ENCODE peak calls at places on chromosomes 13 and 19, in ten cellular contexts. E is esophagus squamous epithelium, G is H1, U is body of pancreas, T is thoracic aorta, Z is heart left ventricle, Q is pancreas, D is small intestine, W is IMR-90, O is H7. J is an unnamed sample.

GRCh38 chr19:28351761-28352160 is 861.2 kb downstream of the UQCRFS1 start:
- DNase-seq in T (no peak), E (no peak), U (no peak), Z (no peak), G (no peak), W (no peak), O (no peak), D (no peak), Q (no peak), J (peak; percentile 33)

GRCh38 chr13:33953203-33953602 is 135.3 kb downstream of the RFC3 start:
- DNase-seq in T (no peak), W (peak; percentile 26), O (no peak), E (no peak), Q (no peak), G (no peak), D (no peak), U (no peak), Z (no peak), J (no peak)

GRCh38 chr13:21583496-21583895 is 20.5 kb downstream of the MICU2 start:
- DNase-seq in G (no peak), O (no peak), Z (no peak), W (peak; percentile 66), U (no peak), D (no peak), Q (no peak), E (no peak), T (no peak), J (no peak)

GRCh38 chr13:55199132-55199531 is 1941.6 kb upstream of the PRR20A start:
- DNase-seq in W (no peak), Z (no peak), U (no peak), O (no peak), G (no peak), Q (no peak), D (no peak), E (no peak), T (no peak), J (no peak)

GRCh38 chr13:79522583-79522982 is 41.6 kb downstream of the NDFIP2 start:
- DNase-seq in G (no peak), E (no peak), Q (no peak), Z (no peak), D (peak; percentile 22), W (peak; percentile 64), O (no peak), T (no peak), U (no peak), J (no peak)

GRCh38 chr19:45450042-45450380 is 17.8 kb upstream of the FOSB start:
- DNase-seq in E (no peak), D (no peak), T (no peak), G (no peak), Q (no peak), W (no peak), O (no peak), U (no peak), Z (no peak), J (no peak)

GRCh38 chr19:6238643-6239281 is 41.0 kb downstream of the MLLT1 start:
- DNase-seq in W (peak; percentile 34), O (peak; percentile 55), G (no peak), U (peak; percentile 57), T (no peak), D (no peak), Q (no peak), Z (no peak), E (no peak), J (peak; percentile 28)

GRCh38 chr13:111845621-111846351 is 221.2 kb upstream of the SOX1 start:
- DNase-seq in W (no peak), U (no peak), Q (no peak), T (no peak), Z (no peak), E (no peak), D (no peak), O (peak; percentile 84), G (peak; percentile 71), J (no peak)

GRCh38 chr19:29644179-29644578 is 21.1 kb upstream of the PLEKHF1 start:
- DNase-seq in T (no peak), Z (no peak), Q (no peak), G (no peak), D (no peak), U (no peak), E (no peak), W (no peak), O (no peak), J (no peak)

GRCh38 chr19:42497492-42498226 is 30.6 kb downstream of the CEACAM1 start:
- DNase-seq in O (no peak), Z (no peak), T (no peak), G (no peak), Q (peak; percentile 71), W (no peak), E (no peak), U (peak; percentile 69), D (peak; percentile 94), J (no peak)

GRCh38 chr13:97254809-97255208 is 32.7 kb downstream of the MBNL2 start:
- DNase-seq in T (no peak), Z (no peak), U (no peak), Q (no peak), E (no peak), W (peak; percentile 86), O (no peak), G (no peak), D (no peak), J (peak; percentile 66)

GRCh38 chr13:38687246-38688229 is 661 bp downstream of the FREM2 start:
- DNase-seq in Z (no peak), G (peak; percentile 72), W (no peak), T (no peak), D (peak; percentile 15), U (peak; percentile 44), O (peak; percentile 53), Q (peak; percentile 19), E (no peak), J (peak; percentile 40)
- H3K4me3 ChIP-seq in Z (peak overlapping the region; percentile 42), G (peak overlapping the region; percentile 83), W (no peak overlapping the region), T (peak overlapping the region; percentile 60), D (peak overlapping the region; percentile 48), U (peak overlapping the region; percentile 30), O (peak overlapping the region; percentile 85), Q (peak overlapping the region; percentile 75), E (peak overlapping the region; percentile 61), J (peak overlapping the region; percentile 44)

GRCh38 chr13:107864543-107865460 is 350.5 kb downstream of the LIG4 start:
- DNase-seq in O (peak; percentile 57), U (peak; percentile 23), D (peak; percentile 18), Z (no peak), W (peak; percentile 86), E (no peak), G (no peak), T (no peak), Q (no peak), J (peak; percentile 35)

GRCh38 chr13:107866666-107867623 is 348.4 kb downstream of the LIG4 start:
- DNase-seq in W (peak; percentile 66), D (no peak), U (peak; percentile 25), Q (no peak), E (no peak), Z (no peak), G (peak; percentile 63), O (peak; percentile 79), T (no peak), J (peak; percentile 69)

GRCh38 chr13:107866007-107866665 is 349.2 kb downstream of the LIG4 start:
- DNase-seq in O (peak; percentile 66), Z (no peak), W (peak; percentile 34), E (no peak), G (peak; percentile 65), T (no peak), D (no peak), U (peak; percentile 40), Q (no peak), J (peak; percentile 61)

GRCh38 chr13:107867701-107868661 is 347.4 kb downstream of the LIG4 start:
- DNase-seq in U (peak; percentile 35), T (no peak), Q (peak; percentile 27), D (no peak), Z (no peak), E (no peak), O (peak; percentile 81), G (peak; percentile 81), W (peak; percentile 57), J (peak; percentile 53)

DNA sequence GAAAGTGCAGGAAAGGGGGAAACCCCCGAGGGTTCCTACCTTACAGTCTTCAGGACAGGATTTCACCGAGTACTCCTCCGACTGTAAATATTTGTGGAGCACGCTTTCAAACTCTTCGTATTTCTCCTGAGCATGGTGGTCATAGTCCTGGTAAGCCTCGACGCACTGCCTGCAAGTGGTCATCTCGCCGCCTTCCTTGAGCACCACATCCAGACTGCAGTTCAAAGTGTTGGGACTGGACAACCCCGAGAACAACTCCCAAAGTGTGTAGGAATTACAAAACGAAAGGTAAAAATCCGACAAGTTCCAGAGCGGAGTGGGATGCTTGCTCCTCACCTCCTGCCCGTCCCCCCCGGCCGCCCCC is 349.7 kb downstream of the LIG4 start:
- DNase-seq in Z (no peak), D (no peak), G (no peak), Q (no peak), O (peak; percentile 19), W (peak; percentile 50), U (no peak), T (no peak), E (no peak), J (no peak)
- H3K27me3 ChIP-seq in Z (peaks cover 33% of the 10 kb centered on the region), D (peaks cover 6% of the 10 kb centered on the region), G (peaks cover 12% of the 10 kb centered on the region), Q (peaks cover 24% of the 10 kb centered on the region), O (peaks cover 48% of the 10 kb centered on the region), W (no peaks in the 10 kb centered on the region), U (no peaks in the 10 kb centered on the region), T (no peaks in the 10 kb centered on the region), E (peaks cover 56% of the 10 kb centered on the region), J (no peaks in the 10 kb centered on the region)

DNA sequence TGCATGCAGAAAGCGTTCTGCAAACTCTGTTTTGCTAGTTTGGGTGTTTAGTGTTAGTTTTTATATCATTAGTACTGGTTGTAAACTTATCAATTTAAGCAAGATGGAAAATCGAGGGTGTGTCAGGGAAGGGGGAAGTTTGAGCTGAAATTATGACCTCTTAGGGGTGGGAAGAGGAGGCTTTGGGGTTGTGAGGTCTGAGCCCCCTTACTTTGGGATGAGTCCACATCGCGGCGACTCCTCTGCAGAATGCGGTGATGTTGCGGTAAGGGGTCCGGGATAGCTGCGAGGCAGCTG is 745 bp upstream of the NDUFS7 start:
- DNase-seq in U (no peak), D (no peak), Z (no peak), T (no peak), E (no peak), W (no peak), O (no peak), Q (no peak), G (no peak), J (no peak)
- H3K4me3 ChIP-seq in U (no peak overlapping the region), D (no peak overlapping the region), Z (peak overlapping the region; percentile 88), T (peak overlapping the region; percentile 100), E (peak overlapping the region; percentile 93), W (no peak overlapping the region), O (peak overlapping the region; percentile 26), Q (no peak overlapping the region), G (no peak overlapping the region), J (no peak overlapping the region)

DNA sequence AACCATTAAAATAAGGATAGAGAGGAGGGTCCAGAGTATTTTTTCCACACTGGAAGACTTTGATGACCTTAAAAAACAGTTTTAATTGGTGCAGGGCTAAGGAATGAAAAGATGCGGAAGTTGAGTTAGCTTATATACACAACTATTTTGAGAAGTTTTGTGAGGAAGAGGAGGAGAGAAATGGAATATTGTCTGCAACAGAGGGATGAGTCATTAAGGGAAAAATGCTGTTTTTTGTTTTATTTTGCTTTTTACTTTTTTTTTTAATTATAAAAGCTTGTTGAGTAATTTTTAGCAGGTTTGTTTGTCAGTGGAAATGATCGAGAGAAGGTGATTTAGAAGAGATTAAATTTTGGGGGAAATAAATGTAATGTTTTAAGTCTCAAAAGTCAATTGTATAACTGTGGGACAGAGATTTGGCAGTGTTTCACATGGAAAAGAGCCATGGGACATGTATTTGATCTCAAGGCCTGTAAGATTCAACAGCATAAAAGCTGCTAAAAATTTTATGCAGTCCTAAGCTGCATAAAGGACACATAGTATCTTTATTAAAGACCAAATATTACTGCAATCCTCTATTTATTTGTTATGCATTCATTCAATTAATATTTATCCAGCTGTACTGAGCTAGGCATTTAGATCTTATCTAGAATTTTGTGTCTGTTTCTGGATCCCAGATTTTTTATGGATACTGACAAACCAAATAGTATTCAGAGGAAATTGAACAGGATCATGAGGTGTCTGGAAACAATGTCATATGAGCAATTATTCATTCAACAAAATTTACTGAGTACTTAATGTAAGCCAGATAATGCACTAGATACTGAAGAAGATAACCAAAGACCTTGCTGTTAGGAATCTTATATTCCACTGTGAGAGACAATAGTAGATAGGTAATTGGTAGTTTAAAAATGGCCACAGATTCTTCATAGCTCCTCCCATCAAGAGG is 72.7 kb downstream of the DNAJC15 start:
- DNase-seq in W (no peak), U (peak; percentile 13), E (no peak), O (no peak), D (no peak), G (no peak), Q (no peak), Z (no peak), T (no peak), J (no peak)
- H3K27me3 ChIP-seq in W (no peaks in the 10 kb centered on the region), U (no peaks in the 10 kb centered on the region), E (no peaks in the 10 kb centered on the region), O (no peaks in the 10 kb centered on the region), D (no peaks in the 10 kb centered on the region), G (no peaks in the 10 kb centered on the region), Q (no peaks in the 10 kb centered on the region), Z (no peaks in the 10 kb centered on the region), T (no peaks in the 10 kb centered on the region), J (no peaks in the 10 kb centered on the region)

J was measured in MG63.